ENCODE peak calls at places on chromosomes 7 and 10, in nine cellular contexts. One of them, this sample, is unnamed.

GRCh38 chr10:70693619-70694286 is 21.4 kb downstream of the ADAMTS14 start:
- DNase-seq in body of pancreas: peak
- DNase-seq in AG04450: peak
- DNase-seq in endodermal cell: no peak
- DNase-seq in dorsolateral prefrontal cortex: no peak
- DNase-seq in endothelial cell: no peak
- DNase-seq in neural crest cell: no peak
- DNase-seq in A673: no peak
- DNase-seq in astrocyte: peak
- DNase-seq in this sample: no peak

GRCh38 chr7:75977741-75978140 is 16.7 kb downstream of the TMEM120A start:
- DNase-seq in endothelial cell: no peak
- DNase-seq in A673: no peak
- DNase-seq in endodermal cell: no peak
- DNase-seq in AG04450: no peak
- DNase-seq in body of pancreas: peak
- DNase-seq in neural crest cell: no peak
- DNase-seq in dorsolateral prefrontal cortex: no peak
- DNase-seq in astrocyte: no peak
- DNase-seq in this sample: no peak

GRCh38 chr7:116227678-116228239 is 17.4 kb downstream of the TES start:
- DNase-seq in endothelial cell: no peak
- DNase-seq in endodermal cell: no peak
- DNase-seq in A673: peak
- DNase-seq in AG04450: peak
- DNase-seq in dorsolateral prefrontal cortex: no peak
- DNase-seq in body of pancreas: no peak
- DNase-seq in astrocyte: peak
- DNase-seq in neural crest cell: no peak
- DNase-seq in this sample: peak

GRCh38 chr7:7772385-7772784 is 54.0 kb upstream of the RPA3 start:
- DNase-seq in dorsolateral prefrontal cortex: no peak
- DNase-seq in A673: no peak
- DNase-seq in endothelial cell: no peak
- DNase-seq in body of pancreas: no peak
- DNase-seq in AG04450: no peak
- DNase-seq in neural crest cell: no peak
- DNase-seq in astrocyte: peak
- DNase-seq in endodermal cell: no peak
- DNase-seq in this sample: peak

GRCh38 chr7:70489808-70490207 is 642.1 kb upstream of the GALNT17 start:
- DNase-seq in neural crest cell: no peak
- DNase-seq in astrocyte: no peak
- DNase-seq in dorsolateral prefrontal cortex: no peak
- DNase-seq in A673: no peak
- DNase-seq in endodermal cell: no peak
- DNase-seq in body of pancreas: no peak
- DNase-seq in AG04450: no peak
- DNase-seq in endothelial cell: no peak
- DNase-seq in this sample: no peak

GRCh38 chr7:50633414-50633710 is 68.2 kb upstream of the DDC start:
- DNase-seq in A673: no peak
- DNase-seq in dorsolateral prefrontal cortex: no peak
- DNase-seq in endothelial cell: no peak
- DNase-seq in body of pancreas: no peak
- DNase-seq in endodermal cell: no peak
- DNase-seq in astrocyte: no peak
- DNase-seq in neural crest cell: no peak
- DNase-seq in AG04450: no peak
- DNase-seq in this sample: peak

GRCh38 chr7:3279147-3279818 is 21.8 kb upstream of the SDK1 start:
- DNase-seq in astrocyte: no peak
- DNase-seq in body of pancreas: no peak
- DNase-seq in dorsolateral prefrontal cortex: no peak
- DNase-seq in endothelial cell: no peak
- DNase-seq in AG04450: no peak
- DNase-seq in endodermal cell: no peak
- DNase-seq in A673: no peak
- DNase-seq in neural crest cell: no peak
- DNase-seq in this sample: no peak

GRCh38 chr7:80847027-80847426 is 71.8 kb downstream of the SEMA3C start:
- DNase-seq in AG04450: no peak
- DNase-seq in neural crest cell: no peak
- DNase-seq in dorsolateral prefrontal cortex: no peak
- DNase-seq in astrocyte: peak
- DNase-seq in endothelial cell: no peak
- DNase-seq in endodermal cell: no peak
- DNase-seq in body of pancreas: no peak
- DNase-seq in A673: no peak
- DNase-seq in this sample: no peak

GRCh38 chr10:116353817-116354216 is 29.6 kb downstream of the CCDC172 start:
- DNase-seq in astrocyte: no peak
- DNase-seq in A673: no peak
- DNase-seq in neural crest cell: no peak
- DNase-seq in AG04450: no peak
- DNase-seq in body of pancreas: no peak
- DNase-seq in endodermal cell: no peak
- DNase-seq in dorsolateral prefrontal cortex: no peak
- DNase-seq in endothelial cell: no peak
- DNase-seq in this sample: peak

GRCh38 chr7:107090452-107090851 is 45.9 kb downstream of the PRKAR2B start:
- DNase-seq in A673: no peak
- DNase-seq in astrocyte: no peak
- DNase-seq in neural crest cell: no peak
- DNase-seq in endodermal cell: peak
- DNase-seq in body of pancreas: no peak
- DNase-seq in AG04450: no peak
- DNase-seq in endothelial cell: no peak
- DNase-seq in dorsolateral prefrontal cortex: no peak
- DNase-seq in this sample: no peak

GRCh38 chr7:23679898-23680416 is at the start of gene FAM221A:
- DNase-seq in neural crest cell: peak
- DNase-seq in dorsolateral prefrontal cortex: peak
- DNase-seq in A673: peak
- DNase-seq in AG04450: peak
- DNase-seq in endodermal cell: peak
- DNase-seq in body of pancreas: peak
- DNase-seq in endothelial cell: peak
- DNase-seq in astrocyte: peak
- DNase-seq in this sample: peak
- TF ChIP-seq CTCF in neural crest cell: peak
- TF ChIP-seq CTCF in dorsolateral prefrontal cortex: peak
- TF ChIP-seq CTCF in A673: peak
- TF ChIP-seq CTCF in AG04450: peak
- TF ChIP-seq CTCF in endodermal cell: peak
- TF ChIP-seq CTCF in body of pancreas: peak
- TF ChIP-seq CTCF in endothelial cell: peak
- TF ChIP-seq CTCF in astrocyte: no peak
- TF ChIP-seq CTCF in this sample: peak

DNA sequence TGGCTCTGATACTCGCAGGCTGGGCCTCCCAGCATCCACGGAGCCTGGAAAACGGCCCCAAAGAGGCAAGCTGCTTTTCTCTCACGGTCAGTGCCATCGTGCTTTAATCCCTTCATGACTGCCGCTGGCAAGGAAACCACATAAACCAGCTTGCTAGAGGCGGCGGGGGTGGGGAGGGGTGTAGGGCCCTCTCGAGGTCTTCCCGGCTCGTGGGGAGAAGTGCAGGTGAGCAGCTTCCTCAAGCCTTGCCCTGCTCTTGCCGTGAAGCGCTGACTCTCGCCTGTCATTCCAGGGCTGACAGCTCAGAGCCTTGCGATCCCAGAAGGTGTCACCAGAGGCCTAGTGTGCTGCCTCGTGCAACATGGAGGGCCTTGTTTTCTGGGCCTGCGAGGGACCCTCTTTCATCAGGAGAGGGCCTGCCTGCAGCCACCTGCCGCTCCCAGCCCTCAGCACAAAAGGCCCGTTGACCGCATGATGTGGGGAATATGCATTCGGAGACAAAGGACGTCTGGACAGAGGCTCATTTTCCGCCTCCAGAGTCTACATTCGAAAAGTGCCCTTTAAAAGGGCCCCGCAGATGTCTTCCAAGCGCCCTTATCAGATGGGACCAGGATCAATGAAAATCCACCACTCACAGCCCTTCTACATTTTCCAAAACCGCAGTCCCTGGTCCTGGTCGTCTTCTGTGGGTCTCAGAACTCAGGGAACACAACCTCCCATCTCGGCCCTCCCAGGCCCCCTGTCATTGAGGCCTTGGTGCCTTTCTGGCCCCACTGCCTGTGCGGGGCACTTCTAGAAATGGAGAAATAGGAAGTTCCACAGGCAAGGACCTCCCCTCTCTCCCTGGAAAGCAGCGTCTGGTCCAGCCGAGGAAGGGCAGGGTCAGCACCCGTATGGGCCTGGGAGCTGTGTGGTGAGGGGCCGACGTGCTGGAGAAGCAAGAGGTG is 58.7 kb downstream of the ZRANB1 start:
- DNase-seq in endodermal cell: peak
- DNase-seq in astrocyte: peak
- DNase-seq in neural crest cell: peak
- DNase-seq in endothelial cell: no peak
- DNase-seq in AG04450: no peak
- DNase-seq in dorsolateral prefrontal cortex: no peak
- DNase-seq in body of pancreas: peak
- DNase-seq in A673: no peak
- DNase-seq in this sample: peak
- TF ChIP-seq CTCF in endodermal cell: peak
- TF ChIP-seq CTCF in astrocyte: peak
- TF ChIP-seq CTCF in neural crest cell: no peak
- TF ChIP-seq CTCF in endothelial cell: no peak
- TF ChIP-seq CTCF in AG04450: peak
- TF ChIP-seq CTCF in dorsolateral prefrontal cortex: peak
- TF ChIP-seq CTCF in body of pancreas: no peak
- TF ChIP-seq CTCF in A673: peak
- TF ChIP-seq CTCF in this sample: peak

DNA sequence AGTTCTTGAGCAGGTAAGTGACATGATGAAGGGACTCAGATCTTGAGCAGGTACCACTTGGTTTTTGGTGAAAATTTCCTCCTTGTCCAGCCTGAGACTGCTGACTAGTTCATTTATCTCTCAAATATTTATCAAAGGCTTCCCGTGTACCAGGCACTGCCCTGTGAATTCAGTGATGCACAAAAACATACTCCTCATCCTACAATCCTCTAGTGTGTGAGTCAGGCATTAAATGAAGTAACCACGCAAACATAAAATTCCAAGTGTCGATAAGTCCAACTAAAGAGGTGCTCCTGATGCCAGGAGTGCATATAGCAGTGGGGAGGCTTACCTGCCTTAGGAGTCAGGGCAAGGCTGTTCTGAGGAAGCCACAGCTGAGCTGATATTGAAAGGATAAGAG is 41.5 kb upstream of the LBX1 start:
- DNase-seq in endothelial cell: no peak
- DNase-seq in AG04450: no peak
- DNase-seq in body of pancreas: no peak
- DNase-seq in neural crest cell: no peak
- DNase-seq in astrocyte: no peak
- DNase-seq in A673: no peak
- DNase-seq in endodermal cell: no peak
- DNase-seq in dorsolateral prefrontal cortex: no peak
- DNase-seq in this sample: no peak
- TF ChIP-seq CTCF in endothelial cell: no peak
- TF ChIP-seq CTCF in AG04450: no peak
- TF ChIP-seq CTCF in body of pancreas: no peak
- TF ChIP-seq CTCF in neural crest cell: no peak
- TF ChIP-seq CTCF in astrocyte: no peak
- TF ChIP-seq CTCF in A673: no peak
- TF ChIP-seq CTCF in endodermal cell: no peak
- TF ChIP-seq CTCF in dorsolateral prefrontal cortex: no peak
- TF ChIP-seq CTCF in this sample: no peak

DNA sequence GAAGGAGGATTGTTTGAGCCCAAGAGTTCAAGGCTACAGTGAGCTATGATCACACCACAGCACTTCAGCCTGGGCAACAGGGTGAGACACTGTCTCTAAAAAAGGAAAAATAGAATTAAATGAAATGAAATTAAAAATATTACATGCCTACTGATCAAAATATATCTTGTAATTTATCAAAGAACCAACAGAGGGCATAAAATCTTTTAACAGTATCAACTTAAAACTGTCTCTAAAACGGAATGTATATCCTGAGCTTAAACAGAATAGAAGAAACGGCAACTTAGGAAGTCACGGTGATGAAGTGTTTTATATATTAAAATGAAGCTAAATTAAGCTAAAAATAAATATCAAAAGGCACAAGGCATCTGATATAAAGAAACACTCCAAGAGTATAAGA is 78.8 kb downstream of the MTPAP start:
- DNase-seq in endodermal cell: no peak
- DNase-seq in A673: peak
- DNase-seq in dorsolateral prefrontal cortex: no peak
- DNase-seq in astrocyte: no peak
- DNase-seq in body of pancreas: no peak
- DNase-seq in AG04450: no peak
- DNase-seq in neural crest cell: no peak
- DNase-seq in endothelial cell: no peak
- DNase-seq in this sample: peak
- TF ChIP-seq CTCF in endodermal cell: peak
- TF ChIP-seq CTCF in A673: peak
- TF ChIP-seq CTCF in dorsolateral prefrontal cortex: peak
- TF ChIP-seq CTCF in astrocyte: peak
- TF ChIP-seq CTCF in body of pancreas: no peak
- TF ChIP-seq CTCF in AG04450: peak
- TF ChIP-seq CTCF in neural crest cell: peak
- TF ChIP-seq CTCF in endothelial cell: peak
- TF ChIP-seq CTCF in this sample: no peak

DNA sequence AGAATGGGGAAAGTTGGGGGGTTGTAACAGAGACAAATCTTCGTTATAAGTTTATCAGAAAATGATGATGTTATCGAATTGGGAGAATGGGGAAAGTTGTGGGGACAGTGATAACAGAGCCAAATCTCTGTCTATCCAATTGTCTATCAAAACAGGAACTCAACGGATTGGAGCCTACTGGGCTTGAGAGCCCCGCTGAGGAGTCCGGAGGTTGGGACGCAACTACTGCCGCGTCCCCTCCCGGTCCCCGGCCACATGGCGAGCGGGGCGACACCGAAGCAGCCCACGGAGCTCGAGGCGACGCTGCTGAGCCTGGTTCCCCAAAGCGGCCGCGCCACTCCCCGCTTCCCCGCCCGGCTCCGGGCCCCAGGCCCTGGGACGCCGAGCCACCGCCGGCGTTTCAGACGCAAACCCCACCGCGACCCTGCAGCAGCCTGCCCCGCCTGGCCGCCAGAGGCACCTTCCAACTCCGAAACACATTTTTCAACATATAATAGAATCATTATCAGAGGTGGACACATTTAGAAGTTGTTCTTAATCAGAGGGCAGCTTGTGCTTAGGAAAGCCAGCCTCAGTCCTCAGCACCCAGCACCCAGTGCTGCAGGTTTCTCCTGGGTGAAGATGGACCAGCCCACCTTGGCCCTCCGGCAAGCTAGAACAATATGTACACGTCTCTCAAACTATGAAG is 13.8 kb upstream of the RALA start:
- DNase-seq in endothelial cell: peak
- DNase-seq in body of pancreas: no peak
- DNase-seq in neural crest cell: peak
- DNase-seq in A673: no peak
- DNase-seq in astrocyte: no peak
- DNase-seq in AG04450: no peak
- DNase-seq in endodermal cell: peak
- DNase-seq in dorsolateral prefrontal cortex: no peak
- DNase-seq in this sample: no peak
- TF ChIP-seq CTCF in endothelial cell: no peak
- TF ChIP-seq CTCF in body of pancreas: no peak
- TF ChIP-seq CTCF in neural crest cell: peak
- TF ChIP-seq CTCF in A673: no peak
- TF ChIP-seq CTCF in astrocyte: no peak
- TF ChIP-seq CTCF in AG04450: peak
- TF ChIP-seq CTCF in endodermal cell: peak
- TF ChIP-seq CTCF in dorsolateral prefrontal cortex: no peak
- TF ChIP-seq CTCF in this sample: no peak